ENCODE peak calls at places on chromosomes 5 and 9, in seven cellular contexts. Q is adrenal gland, Z is heart left ventricle, H is upper lobe of left lung, B is suprapubic skin, M is breast epithelium, D is spleen. O is an unnamed sample.

GRCh38 chr9:134659688-134660131 is 18.1 kb downstream of the COL5A1 start:
- DNase-seq in Q (no peak), Z (no peak), H (no peak), B (no peak), M (no peak), D (peak; percentile 52), O (no peak)

GRCh38 chr9:85528142-85528541 is 213.6 kb downstream of the AGTPBP1 start:
- DNase-seq in Q (no peak), Z (no peak), H (no peak), B (no peak), M (no peak), D (no peak), O (no peak)

GRCh38 chr9:68640421-68641089 is 64.5 kb upstream of the PIP5K1B start:
- DNase-seq in Q (no peak), Z (no peak), H (no peak), B (no peak), M (no peak), D (no peak), O (no peak)

GRCh38 chr5:127046343-127047072 is 16.1 kb upstream of the MARCHF3 start:
- DNase-seq in Q (peak; percentile 36), Z (no peak), H (no peak), B (no peak), M (no peak), D (no peak), O (no peak)

GRCh38 chr5:64497390-64497789 is 8.4 kb upstream of the RGS7BP start:
- DNase-seq in Q (no peak), Z (no peak), H (no peak), B (no peak), M (no peak), D (no peak), O (no peak)

GRCh38 chr9:98823666-98824334 is 16.3 kb downstream of the GALNT12 start:
- DNase-seq in Q (no peak), Z (no peak), H (no peak), B (no peak), M (no peak), D (no peak), O (peak; percentile 66)

GRCh38 chr9:97845130-97845529 is 7.9 kb upstream of the FOXE1 start:
- DNase-seq in Q (no peak), Z (no peak), H (no peak), B (no peak), M (no peak), D (no peak), O (no peak)

GRCh38 chr5:86525623-86526022 is 92.1 kb upstream of the COX7C start:
- DNase-seq in Q (no peak), Z (no peak), H (no peak), B (no peak), M (no peak), D (no peak), O (no peak)

GRCh38 chr9:80995759-80996158 is 693.6 kb downstream of the TLE1 start:
- DNase-seq in Q (no peak), Z (no peak), H (no peak), B (no peak), M (no peak), D (no peak), O (no peak)

GRCh38 chr9:88781500-88782391 is 209.5 kb upstream of the S1PR3 start:
- DNase-seq in Q (peak; percentile 76), Z (peak; percentile 69), H (no peak), B (no peak), M (no peak), D (no peak), O (no peak)

DNA sequence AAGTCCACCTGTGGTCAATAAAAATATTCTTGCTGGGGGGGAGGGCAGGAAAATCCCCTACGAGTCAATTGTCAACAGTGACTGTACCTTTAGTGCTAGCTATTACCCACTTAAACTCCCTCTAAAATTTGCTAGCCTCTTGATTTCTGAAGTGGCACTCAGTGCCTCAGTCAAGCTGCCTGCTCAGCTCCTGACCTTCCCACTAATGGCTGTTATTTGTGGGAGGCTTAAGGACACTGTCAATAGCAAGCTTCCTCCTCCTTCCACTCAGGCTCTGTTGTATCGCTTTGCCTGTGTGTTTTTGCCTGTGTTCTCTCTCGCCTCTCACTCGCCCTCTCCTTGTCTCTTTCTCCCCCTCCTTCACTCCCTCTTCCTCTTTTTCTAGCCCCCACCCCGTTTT is 140.8 kb downstream of the BNC2 start:
- DNase-seq in Q (no peak), Z (no peak), H (peak; percentile 61), B (no peak), M (no peak), D (no peak), O (no peak)
- TF ChIP-seq POLR2A in Q (no peak), Z (no peak), H (no peak), B (no peak), M (no peak), D (no peak), O (no peak)

DNA sequence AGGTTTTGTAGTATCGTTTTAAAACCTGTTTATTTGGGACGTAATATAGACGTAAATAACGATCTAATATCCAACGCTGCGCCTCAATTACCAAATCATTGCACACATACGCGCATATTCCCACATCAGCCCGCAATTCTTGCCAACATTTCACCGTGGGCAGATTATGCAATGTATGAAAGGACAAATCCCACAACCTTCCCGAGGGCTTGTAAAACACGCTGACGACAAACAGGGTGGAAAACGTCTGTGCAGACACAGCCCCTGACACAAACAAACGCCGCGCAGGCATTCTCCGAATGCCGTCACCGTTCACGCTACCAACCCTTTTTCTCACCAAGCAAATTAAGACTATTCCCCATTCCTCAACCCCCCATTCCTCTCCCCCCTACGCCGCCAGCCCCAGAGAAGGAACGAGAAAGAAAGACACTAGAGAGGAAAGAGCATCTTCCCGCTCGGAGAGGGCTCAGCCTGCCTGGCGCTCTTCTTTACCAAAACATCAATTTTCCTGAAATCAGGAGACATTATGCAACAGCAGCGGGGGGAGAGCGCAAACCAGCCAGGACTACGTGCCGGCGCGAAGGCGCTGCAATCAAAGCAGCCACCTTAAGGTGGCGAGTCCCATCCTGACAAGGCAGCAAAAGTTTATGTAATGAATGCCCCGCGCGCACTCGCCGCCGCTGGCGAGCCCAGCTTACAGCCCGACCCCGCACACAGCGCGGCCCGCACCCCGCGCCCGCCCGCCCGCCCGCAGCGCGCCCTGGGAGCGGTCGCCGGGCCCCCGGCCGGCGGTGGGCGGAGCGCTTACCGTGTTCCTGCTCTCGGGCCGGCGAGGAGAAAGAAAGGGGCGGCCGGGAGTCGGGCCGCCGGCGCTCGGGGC is 560 bp downstream of the NFIL3 start:
- DNase-seq in Q (peak; percentile 87), Z (peak; percentile 69), H (peak; percentile 66), B (peak; percentile 89), M (peak; percentile 77), D (peak; percentile 90), O (peak; percentile 94)
- TF ChIP-seq POLR2A in Q (peak; percentile 41), Z (peak; percentile 32), H (peak; percentile 32), B (no peak), M (peak; percentile 61), D (no peak), O (no peak)

DNA sequence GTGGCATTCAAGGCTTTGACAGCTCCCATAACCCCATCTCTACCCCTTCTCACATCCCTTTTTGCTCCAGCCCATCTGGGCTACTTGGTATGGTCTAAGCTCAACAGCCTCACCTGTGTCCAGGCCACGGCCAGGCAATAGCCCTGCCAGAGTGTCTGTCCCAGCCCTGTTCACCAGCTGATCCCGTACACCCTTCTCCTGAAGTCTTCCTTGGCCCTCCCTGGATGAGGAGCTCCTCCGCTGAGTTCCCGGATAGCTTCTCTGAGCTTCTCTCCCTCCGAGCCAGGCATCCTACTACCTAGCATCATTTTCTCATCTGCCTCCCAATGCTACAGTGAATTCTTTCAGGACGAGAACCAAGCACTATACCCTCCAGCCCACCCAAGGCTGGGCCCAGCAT is 208.2 kb downstream of the DAB2IP start:
- DNase-seq in Q (no peak), Z (no peak), H (no peak), B (no peak), M (peak; percentile 1), D (no peak), O (no peak)
- TF ChIP-seq POLR2A in Q (no peak), Z (no peak), H (no peak), B (no peak), M (no peak), D (no peak), O (no peak)

GRCh38 chr9:131393622-131394463 is at the start of gene PRRC2B:
- DNase-seq in Q (peak; percentile 86), Z (peak; percentile 87), H (peak; percentile 87), B (peak; percentile 88), M (peak; percentile 70), D (peak; percentile 97), O (peak; percentile 96)

GRCh38 chr9:131396626-131397025 is 2.7 kb downstream of the PRRC2B start:
- DNase-seq in Q (no peak), Z (no peak), H (no peak), B (no peak), M (no peak), D (no peak), O (no peak)

GRCh38 chr9:131395745-131396479 is 2.0 kb downstream of the PRRC2B start:
- DNase-seq in Q (no peak), Z (no peak), H (no peak), B (no peak), M (no peak), D (no peak), O (no peak)

GRCh38 chr9:131394464-131395026 is 659 bp downstream of the PRRC2B start:
- DNase-seq in Q (peak; percentile 51), Z (peak; percentile 60), H (peak; percentile 44), B (peak; percentile 72), M (no peak), D (peak; percentile 89), O (peak; percentile 88)

DNA sequence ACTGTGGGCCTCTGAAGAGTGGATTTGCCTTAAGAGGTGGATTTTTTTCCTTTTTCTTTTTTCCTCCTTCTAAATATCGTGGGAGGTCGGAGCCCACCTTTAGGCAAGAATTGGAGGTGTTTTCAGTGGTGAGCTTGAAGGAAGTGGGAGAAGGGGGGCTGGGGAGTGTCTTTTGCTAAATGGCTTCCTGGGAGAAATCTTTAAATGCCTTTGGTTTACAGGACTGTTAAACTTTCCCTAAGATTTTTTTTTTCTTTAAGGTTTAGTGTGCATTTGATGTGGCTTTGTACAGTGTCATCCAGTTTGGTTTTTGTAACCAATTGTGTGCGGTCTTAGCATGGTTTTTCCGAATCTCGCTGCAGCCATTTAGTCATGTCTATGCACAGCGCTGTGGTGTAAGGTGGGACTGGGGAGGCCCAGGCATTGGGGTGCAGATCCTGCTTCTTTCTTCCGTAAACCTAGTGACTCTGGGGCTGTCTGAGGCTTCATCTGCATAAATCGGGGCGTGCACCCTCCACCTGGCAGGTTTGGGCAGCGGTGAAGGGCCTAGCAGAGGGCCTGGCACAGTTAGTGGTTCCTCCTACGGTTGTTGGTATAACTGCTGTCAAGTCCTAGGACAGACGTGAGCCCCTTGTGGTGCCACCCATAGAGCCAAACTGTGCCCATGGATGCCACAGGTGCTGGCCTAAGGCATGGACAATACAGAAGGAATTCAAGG is 1.3 kb downstream of the PRRC2B start:
- DNase-seq in Q (no peak), Z (no peak), H (peak; percentile 87), B (peak; percentile 77), M (peak; percentile 58), D (peak; percentile 93), O (peak; percentile 91)
- TF ChIP-seq POLR2A in Q (no peak), Z (no peak), H (no peak), B (no peak), M (no peak), D (peak; percentile 49), O (no peak)

GRCh38 chr5:109690456-109691247 is 925 bp downstream of the MAN2A1 start:
- DNase-seq in Q (peak; percentile 81), Z (peak; percentile 73), H (peak; percentile 83), B (peak; percentile 80), M (peak; percentile 75), D (peak; percentile 93), O (peak; percentile 76)
- TF ChIP-seq POLR2A in Q (no peak), Z (no peak), H (no peak), B (no peak), M (no peak), D (no peak), O (no peak)

GRCh38 chr9:87497604-87498045 is at the start of gene DAPK1:
- DNase-seq in Q (peak; percentile 22), Z (peak; percentile 43), H (peak; percentile 78), B (no peak), M (no peak), D (peak; percentile 88), O (peak; percentile 31)
- TF ChIP-seq POLR2A in Q (peak; percentile 11), Z (no peak), H (peak; percentile 40), B (no peak), M (no peak), D (peak; percentile 18), O (no peak)